ENCODE peak calls at places on chromosome 20, in five cellular contexts. One of them, this sample, is unnamed.

GRCh38 chr20:18504479-18505060 is 3.2 kb upstream of the SEC23B start:
- DNase-seq in stimulated activated CD4-positive, alpha-beta T cell treated with anti-CD3 and anti-CD28 coated beads, Interleukin-2, amount 100 ng/mL, for 24 hours: no peak
- DNase-seq in RWPE1: no peak
- DNase-seq in activated gamma-delta T cell treated with Interleukin-2 at 50 U/mL for 16 hours: no peak
- DNase-seq in kidney tubule cell: peak; percentile 15
- DNase-seq in this sample: no peak

GRCh38 chr20:6178537-6178936 is 55.7 kb upstream of the FERMT1 start:
- DNase-seq in stimulated activated CD4-positive, alpha-beta T cell treated with anti-CD3 and anti-CD28 coated beads, Interleukin-2, amount 100 ng/mL, for 24 hours: no peak
- DNase-seq in RWPE1: peak; percentile 20
- DNase-seq in activated gamma-delta T cell treated with Interleukin-2 at 50 U/mL for 16 hours: no peak
- DNase-seq in kidney tubule cell: peak; percentile 48
- DNase-seq in this sample: no peak

GRCh38 chr20:3510110-3510509 is 39.3 kb downstream of the ATRN start:
- DNase-seq in stimulated activated CD4-positive, alpha-beta T cell treated with anti-CD3 and anti-CD28 coated beads, Interleukin-2, amount 100 ng/mL, for 24 hours: no peak
- DNase-seq in RWPE1: no peak
- DNase-seq in activated gamma-delta T cell treated with Interleukin-2 at 50 U/mL for 16 hours: no peak
- DNase-seq in kidney tubule cell: no peak
- DNase-seq in this sample: no peak

GRCh38 chr20:32980131-32980941 is 23.9 kb downstream of the SUN5 start:
- DNase-seq in stimulated activated CD4-positive, alpha-beta T cell treated with anti-CD3 and anti-CD28 coated beads, Interleukin-2, amount 100 ng/mL, for 24 hours: no peak
- DNase-seq in RWPE1: no peak
- DNase-seq in activated gamma-delta T cell treated with Interleukin-2 at 50 U/mL for 16 hours: no peak
- DNase-seq in kidney tubule cell: no peak
- DNase-seq in this sample: peak; percentile 60

GRCh38 chr20:5315807-5316187 is 957 bp downstream of the PROKR2 start:
- DNase-seq in stimulated activated CD4-positive, alpha-beta T cell treated with anti-CD3 and anti-CD28 coated beads, Interleukin-2, amount 100 ng/mL, for 24 hours: no peak
- DNase-seq in RWPE1: no peak
- DNase-seq in activated gamma-delta T cell treated with Interleukin-2 at 50 U/mL for 16 hours: no peak
- DNase-seq in kidney tubule cell: no peak
- DNase-seq in this sample: no peak

GRCh38 chr20:45867811-45868176 is 10.4 kb downstream of the ZSWIM3 start:
- DNase-seq in stimulated activated CD4-positive, alpha-beta T cell treated with anti-CD3 and anti-CD28 coated beads, Interleukin-2, amount 100 ng/mL, for 24 hours: no peak
- DNase-seq in RWPE1: peak; percentile 89
- DNase-seq in activated gamma-delta T cell treated with Interleukin-2 at 50 U/mL for 16 hours: no peak
- DNase-seq in kidney tubule cell: peak; percentile 74
- DNase-seq in this sample: no peak

GRCh38 chr20:14191559-14191958 is 145.9 kb downstream of the FLRT3 start:
- DNase-seq in stimulated activated CD4-positive, alpha-beta T cell treated with anti-CD3 and anti-CD28 coated beads, Interleukin-2, amount 100 ng/mL, for 24 hours: no peak
- DNase-seq in RWPE1: no peak
- DNase-seq in activated gamma-delta T cell treated with Interleukin-2 at 50 U/mL for 16 hours: no peak
- DNase-seq in kidney tubule cell: no peak
- DNase-seq in this sample: no peak

GRCh38 chr20:21048841-21049273 is 57.3 kb downstream of the LINC00237 start:
- DNase-seq in stimulated activated CD4-positive, alpha-beta T cell treated with anti-CD3 and anti-CD28 coated beads, Interleukin-2, amount 100 ng/mL, for 24 hours: peak; percentile 70
- DNase-seq in RWPE1: peak; percentile 57
- DNase-seq in activated gamma-delta T cell treated with Interleukin-2 at 50 U/mL for 16 hours: peak; percentile 33
- DNase-seq in kidney tubule cell: peak; percentile 34
- DNase-seq in this sample: peak; percentile 79

GRCh38 chr20:61692476-61692875 is 373.2 kb downstream of the TAF4 start:
- DNase-seq in stimulated activated CD4-positive, alpha-beta T cell treated with anti-CD3 and anti-CD28 coated beads, Interleukin-2, amount 100 ng/mL, for 24 hours: no peak
- DNase-seq in RWPE1: no peak
- DNase-seq in activated gamma-delta T cell treated with Interleukin-2 at 50 U/mL for 16 hours: no peak
- DNase-seq in kidney tubule cell: no peak
- DNase-seq in this sample: no peak

GRCh38 chr20:64116016-64116415 is 8.7 kb upstream of the NPBWR2 start:
- DNase-seq in stimulated activated CD4-positive, alpha-beta T cell treated with anti-CD3 and anti-CD28 coated beads, Interleukin-2, amount 100 ng/mL, for 24 hours: no peak
- DNase-seq in RWPE1: no peak
- DNase-seq in activated gamma-delta T cell treated with Interleukin-2 at 50 U/mL for 16 hours: no peak
- DNase-seq in kidney tubule cell: no peak
- DNase-seq in this sample: peak; percentile 59

GRCh38 chr20:58524814-58525213 is 9.6 kb upstream of the APCDD1L start:
- DNase-seq in stimulated activated CD4-positive, alpha-beta T cell treated with anti-CD3 and anti-CD28 coated beads, Interleukin-2, amount 100 ng/mL, for 24 hours: no peak
- DNase-seq in RWPE1: peak; percentile 70
- DNase-seq in activated gamma-delta T cell treated with Interleukin-2 at 50 U/mL for 16 hours: no peak
- DNase-seq in kidney tubule cell: peak; percentile 95
- DNase-seq in this sample: no peak

GRCh38 chr20:53654932-53655674 is 61.5 kb upstream of the ZNF217 start:
- DNase-seq in stimulated activated CD4-positive, alpha-beta T cell treated with anti-CD3 and anti-CD28 coated beads, Interleukin-2, amount 100 ng/mL, for 24 hours: no peak
- DNase-seq in RWPE1: no peak
- DNase-seq in activated gamma-delta T cell treated with Interleukin-2 at 50 U/mL for 16 hours: no peak
- DNase-seq in kidney tubule cell: peak; percentile 70
- DNase-seq in this sample: no peak

GRCh38 chr20:41229259-41229658 is 88.3 kb downstream of the ZHX3 start:
- DNase-seq in stimulated activated CD4-positive, alpha-beta T cell treated with anti-CD3 and anti-CD28 coated beads, Interleukin-2, amount 100 ng/mL, for 24 hours: no peak
- DNase-seq in RWPE1: no peak
- DNase-seq in activated gamma-delta T cell treated with Interleukin-2 at 50 U/mL for 16 hours: no peak
- DNase-seq in kidney tubule cell: no peak
- DNase-seq in this sample: no peak

GRCh38 chr20:17807670-17808069 is 107.9 kb downstream of the BANF2 start:
- DNase-seq in stimulated activated CD4-positive, alpha-beta T cell treated with anti-CD3 and anti-CD28 coated beads, Interleukin-2, amount 100 ng/mL, for 24 hours: no peak
- DNase-seq in RWPE1: no peak
- DNase-seq in activated gamma-delta T cell treated with Interleukin-2 at 50 U/mL for 16 hours: no peak
- DNase-seq in kidney tubule cell: no peak
- DNase-seq in this sample: no peak